ENCODE peak calls at places on chromosome 2, in four cellular contexts. V is sigmoid colon, L is AG04450, U is stomach. X is an unnamed sample. For H3K27me3, the result is how much of the 10 kb centered on the place peaks cover.

GRCh38 chr2:36653967-36654694 is 42.4 kb upstream of the VIT start:
- DNase-seq in V (no peak), L (no peak), U (no peak), X (no peak)

GRCh38 chr2:214713080-214713830 is 96.2 kb downstream of the BARD1 start:
- DNase-seq in V (no peak), L (no peak), U (no peak), X (no peak)

GRCh38 chr2:206573793-206574192 is 68.5 kb upstream of the FAM237A start:
- DNase-seq in V (no peak), L (no peak), U (no peak), X (no peak)

GRCh38 chr2:129061079-129061785 is 742.6 kb upstream of the HS6ST1 start:
- DNase-seq in V (no peak), L (peak), U (no peak), X (no peak)

GRCh38 chr2:27588308-27588707 is 5.5 kb downstream of the ZNF512 start:
- DNase-seq in V (no peak), L (no peak), U (no peak), X (no peak)

GRCh38 chr2:241456546-241456945 is 51.8 kb downstream of the STK25 start:
- DNase-seq in V (peak), L (no peak), U (no peak), X (no peak)

GRCh38 chr2:199467462-199467822 is 9.7 kb upstream of the SATB2 start:
- DNase-seq in V (no peak), L (no peak), U (no peak), X (no peak)

GRCh38 chr2:65070172-65070830 is 14.1 kb downstream of the CEP68 start:
- DNase-seq in V (no peak), L (no peak), U (no peak), X (peak)

GRCh38 chr2:233468746-233469110 is 97.9 kb downstream of the USP40 start:
- DNase-seq in V (no peak), L (no peak), U (peak), X (no peak)

GRCh38 chr2:176997792-176998169 is 214.8 kb upstream of the HNRNPA3 start:
- DNase-seq in V (no peak), L (no peak), U (no peak), X (no peak)

GRCh38 chr2:122000556-122001340 is 245.3 kb downstream of the TSN start:
- DNase-seq in V (no peak), L (no peak), U (no peak), X (no peak)

GRCh38 chr2:60553496-60553991 is at the start of gene BCL11A:
- DNase-seq in V (peak), L (peak), U (peak), X (peak)

GRCh38 chr2:215314896-215315295 is 3.0 kb downstream of the ATIC start:
- DNase-seq in V (no peak), L (no peak), U (no peak), X (no peak)

GRCh38 chr2:235765181-235765820 is 271.5 kb downstream of the AGAP1 start:
- DNase-seq in V (peak), L (peak), U (no peak), X (no peak)

GRCh38 chr2:191711621-191712020 is 33.7 kb downstream of the NABP1 start:
- DNase-seq in V (no peak), L (no peak), U (no peak), X (no peak)

GRCh38 chr2:10889741-10890215 is 22.0 kb upstream of the KCNF1 start:
- DNase-seq in V (no peak), L (no peak), U (no peak), X (no peak)

GRCh38 chr2:74696758-74697327 is 42.8 kb downstream of the SEMA4F start:
- DNase-seq in V (no peak), L (peak), U (no peak), X (no peak)

GRCh38 chr2:28282248-28282647 is 110.4 kb upstream of the FOSL2 start:
- DNase-seq in V (no peak), L (no peak), U (no peak), X (no peak)

GRCh38 chr2:33589444-33589843 is 9.7 kb downstream of the FAM98A start:
- DNase-seq in V (no peak), L (no peak), U (no peak), X (no peak)

GRCh38 chr2:238761802-238762373 is 86.0 kb upstream of the TWIST2 start:
- DNase-seq in V (no peak), L (no peak), U (no peak), X (no peak)

GRCh38 chr2:172351586-172351985 is 75.8 kb upstream of the ITGA6 start:
- DNase-seq in V (no peak), L (no peak), U (no peak), X (no peak)
- H3K27me3 ChIP-seq in V (under half), L (under half), U (under half), X (under half)

GRCh38 chr2:232386740-232387450 is 8.3 kb downstream of the ALPP start:
- DNase-seq in V (no peak), L (no peak), U (no peak), X (no peak)
- H3K27me3 ChIP-seq in V (under half), L (half or more), U (half or more), X (under half)

GRCh38 chr2:19189391-19189790 is 169.0 kb downstream of the OSR1 start:
- DNase-seq in V (no peak), L (no peak), U (no peak), X (no peak)

GRCh38 chr2:19185061-19185460 is 173.4 kb downstream of the OSR1 start:
- DNase-seq in V (no peak), L (no peak), U (no peak), X (no peak)

GRCh38 chr2:19187323-19188020 is 171.0 kb downstream of the OSR1 start:
- DNase-seq in V (no peak), L (no peak), U (no peak), X (no peak)
- H3K27me3 ChIP-seq in V (under half), L (under half), U (under half), X (under half)

GRCh38 chr2:73197579-73197978 is 4.8 kb upstream of the NOTO start:
- DNase-seq in V (no peak), L (no peak), U (no peak), X (no peak)

GRCh38 chr2:73208258-73208657 is 5.8 kb upstream of the SMYD5 start:
- DNase-seq in V (no peak), L (no peak), U (no peak), X (no peak)

GRCh38 chr2:73205611-73206010 is 3.2 kb downstream of the NOTO start:
- DNase-seq in V (no peak), L (no peak), U (no peak), X (no peak)

GRCh38 chr2:73203055-73203681 is 794 bp downstream of the NOTO start:
- DNase-seq in V (no peak), L (no peak), U (no peak), X (no peak)

DNA sequence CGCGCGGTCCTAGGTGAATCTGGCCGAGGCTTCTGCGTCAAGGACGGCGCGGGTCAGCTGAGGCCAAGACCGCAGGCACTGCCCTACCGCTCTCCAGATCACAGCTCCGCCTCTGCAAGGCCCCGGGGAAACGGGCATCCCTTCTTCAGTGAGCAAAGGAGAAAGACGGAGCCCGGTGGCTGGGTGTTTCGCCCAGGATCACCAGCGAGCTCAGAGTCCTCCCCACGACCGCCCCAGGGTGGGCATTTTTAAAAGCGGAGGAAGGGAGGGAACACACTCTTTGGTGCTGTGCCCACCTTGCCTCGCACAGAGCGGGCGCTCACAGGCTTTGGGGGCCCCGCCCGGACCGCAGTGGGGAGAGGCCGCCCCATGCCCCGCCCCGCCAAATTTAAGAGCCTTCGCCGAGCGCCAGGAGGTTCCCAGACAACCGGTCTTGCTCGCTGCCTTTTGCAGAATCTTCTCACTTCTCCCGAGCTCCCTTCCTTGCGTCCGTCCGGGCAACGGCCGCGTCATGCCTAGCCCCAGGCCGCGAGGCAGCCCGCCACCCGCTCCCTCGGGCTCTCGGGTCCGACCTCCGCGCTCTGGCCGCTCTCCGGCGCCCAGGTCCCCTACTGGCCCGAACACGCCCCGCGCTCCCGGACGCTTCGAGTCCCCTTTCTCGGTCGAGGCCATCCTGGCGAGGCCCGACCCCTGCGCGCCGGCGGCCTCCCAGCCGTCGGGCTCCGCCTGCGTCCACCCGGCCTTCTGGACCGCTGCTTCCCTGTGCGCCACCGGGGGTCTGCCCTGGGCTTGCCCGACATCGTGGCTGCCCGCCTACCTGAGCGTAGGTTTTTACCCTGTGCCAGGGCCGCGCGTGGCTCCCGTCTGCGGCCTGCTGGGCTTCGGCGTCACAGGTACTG is at the start of gene NOTO:
- DNase-seq in V (no peak), L (no peak), U (no peak), X (no peak)
- H3K27me3 ChIP-seq in V (half or more), L (under half), U (under half), X (under half)

GRCh38 chr2:871926-872680 is 78.5 kb upstream of the SNTG2 start:
- DNase-seq in V (no peak), L (no peak), U (peak), X (no peak)
- H3K27me3 ChIP-seq in V (under half), L (under half), U (under half), X (under half)

GRCh38 chr2:52959801-52960200 is 807.8 kb upstream of the CHAC2 start:
- DNase-seq in V (no peak), L (no peak), U (no peak), X (no peak)
- H3K27me3 ChIP-seq in V (under half), L (under half), U (under half), X (under half)

GRCh38 chr2:197163755-197164753 is 146.5 kb downstream of the ANKRD44 start:
- DNase-seq in V (no peak), L (no peak), U (no peak), X (no peak)
- H3K27me3 ChIP-seq in V (under half), L (under half), U (under half), X (under half)